ENCODE peak calls at places on chromosome 19, in seven cellular contexts. One of them, this sample, is unnamed.

GRCh38 chr19:10769533-10770491 is 51.9 kb downstream of the DNM2 start:
- DNase-seq in mucosa of descending colon: no peak
- DNase-seq in nephron progenitor cell: peak; percentile 20
- DNase-seq in cardiac muscle cell: peak; percentile 91
- DNase-seq in NB4: peak; percentile 37
- DNase-seq in IMR-90: peak; percentile 26
- DNase-seq in lower leg skin: no peak
- DNase-seq in this sample: no peak

GRCh38 chr19:37172368-37173366 is at the start of gene ZNF585A:
- DNase-seq in mucosa of descending colon: peak; percentile 93
- DNase-seq in nephron progenitor cell: peak; percentile 78
- DNase-seq in cardiac muscle cell: peak; percentile 96
- DNase-seq in NB4: peak; percentile 93
- DNase-seq in IMR-90: peak; percentile 97
- DNase-seq in lower leg skin: peak; percentile 97
- DNase-seq in this sample: peak; percentile 86

GRCh38 chr19:7272856-7273578 is 21.2 kb downstream of the INSR start:
- DNase-seq in mucosa of descending colon: no peak
- DNase-seq in nephron progenitor cell: no peak
- DNase-seq in cardiac muscle cell: no peak
- DNase-seq in NB4: peak; percentile 95
- DNase-seq in IMR-90: no peak
- DNase-seq in lower leg skin: no peak
- DNase-seq in this sample: no peak

GRCh38 chr19:6060600-6061391 is 49.5 kb downstream of the RFX2 start:
- DNase-seq in mucosa of descending colon: no peak
- DNase-seq in nephron progenitor cell: no peak
- DNase-seq in cardiac muscle cell: no peak
- DNase-seq in NB4: peak; percentile 75
- DNase-seq in IMR-90: peak; percentile 16
- DNase-seq in lower leg skin: peak; percentile 91
- DNase-seq in this sample: peak; percentile 14

GRCh38 chr19:46515290-46515609 is 19.6 kb upstream of the PNMA8B start:
- DNase-seq in mucosa of descending colon: no peak
- DNase-seq in nephron progenitor cell: no peak
- DNase-seq in cardiac muscle cell: no peak
- DNase-seq in NB4: peak; percentile 22
- DNase-seq in IMR-90: no peak
- DNase-seq in lower leg skin: no peak
- DNase-seq in this sample: no peak

GRCh38 chr19:11555246-11555645 is 3.8 kb downstream of the ELOF1 start:
- DNase-seq in mucosa of descending colon: no peak
- DNase-seq in nephron progenitor cell: no peak
- DNase-seq in cardiac muscle cell: no peak
- DNase-seq in NB4: no peak
- DNase-seq in IMR-90: no peak
- DNase-seq in lower leg skin: no peak
- DNase-seq in this sample: no peak

GRCh38 chr19:42271861-42272534 is 2.9 kb downstream of the CIC start:
- DNase-seq in mucosa of descending colon: no peak
- DNase-seq in nephron progenitor cell: no peak
- DNase-seq in cardiac muscle cell: no peak
- DNase-seq in NB4: no peak
- DNase-seq in IMR-90: no peak
- DNase-seq in lower leg skin: no peak
- DNase-seq in this sample: peak; percentile 15

GRCh38 chr19:8158411-8159074 is 9.2 kb upstream of the FBN3 start:
- DNase-seq in mucosa of descending colon: no peak
- DNase-seq in nephron progenitor cell: peak; percentile 46
- DNase-seq in cardiac muscle cell: peak; percentile 89
- DNase-seq in NB4: peak; percentile 97
- DNase-seq in IMR-90: peak; percentile 79
- DNase-seq in lower leg skin: no peak
- DNase-seq in this sample: peak; percentile 25

GRCh38 chr19:31675187-31675913 is 326.1 kb upstream of the TSHZ3 start:
- DNase-seq in mucosa of descending colon: no peak
- DNase-seq in nephron progenitor cell: no peak
- DNase-seq in cardiac muscle cell: no peak
- DNase-seq in NB4: no peak
- DNase-seq in IMR-90: peak; percentile 59
- DNase-seq in lower leg skin: no peak
- DNase-seq in this sample: no peak

GRCh38 chr19:47280183-47280797 is 5.6 kb downstream of the INAFM1 start:
- DNase-seq in mucosa of descending colon: no peak
- DNase-seq in nephron progenitor cell: peak; percentile 46
- DNase-seq in cardiac muscle cell: no peak
- DNase-seq in NB4: peak; percentile 82
- DNase-seq in IMR-90: no peak
- DNase-seq in lower leg skin: no peak
- DNase-seq in this sample: peak; percentile 38

GRCh38 chr19:2170219-2170618 is 6.5 kb downstream of the DOT1L start:
- DNase-seq in mucosa of descending colon: no peak
- DNase-seq in nephron progenitor cell: peak; percentile 60
- DNase-seq in cardiac muscle cell: no peak
- DNase-seq in NB4: no peak
- DNase-seq in IMR-90: no peak
- DNase-seq in lower leg skin: no peak
- DNase-seq in this sample: no peak

GRCh38 chr19:2170987-2171348 is 7.2 kb downstream of the DOT1L start:
- DNase-seq in mucosa of descending colon: no peak
- DNase-seq in nephron progenitor cell: no peak
- DNase-seq in cardiac muscle cell: no peak
- DNase-seq in NB4: no peak
- DNase-seq in IMR-90: no peak
- DNase-seq in lower leg skin: no peak
- DNase-seq in this sample: no peak

GRCh38 chr19:2173388-2173787 is 9.7 kb downstream of the DOT1L start:
- DNase-seq in mucosa of descending colon: no peak
- DNase-seq in nephron progenitor cell: no peak
- DNase-seq in cardiac muscle cell: no peak
- DNase-seq in NB4: no peak
- DNase-seq in IMR-90: no peak
- DNase-seq in lower leg skin: no peak
- DNase-seq in this sample: no peak

GRCh38 chr19:2173841-2174577 is 10.3 kb downstream of the DOT1L start:
- DNase-seq in mucosa of descending colon: no peak
- DNase-seq in nephron progenitor cell: no peak
- DNase-seq in cardiac muscle cell: no peak
- DNase-seq in NB4: no peak
- DNase-seq in IMR-90: no peak
- DNase-seq in lower leg skin: no peak
- DNase-seq in this sample: no peak

DNA sequence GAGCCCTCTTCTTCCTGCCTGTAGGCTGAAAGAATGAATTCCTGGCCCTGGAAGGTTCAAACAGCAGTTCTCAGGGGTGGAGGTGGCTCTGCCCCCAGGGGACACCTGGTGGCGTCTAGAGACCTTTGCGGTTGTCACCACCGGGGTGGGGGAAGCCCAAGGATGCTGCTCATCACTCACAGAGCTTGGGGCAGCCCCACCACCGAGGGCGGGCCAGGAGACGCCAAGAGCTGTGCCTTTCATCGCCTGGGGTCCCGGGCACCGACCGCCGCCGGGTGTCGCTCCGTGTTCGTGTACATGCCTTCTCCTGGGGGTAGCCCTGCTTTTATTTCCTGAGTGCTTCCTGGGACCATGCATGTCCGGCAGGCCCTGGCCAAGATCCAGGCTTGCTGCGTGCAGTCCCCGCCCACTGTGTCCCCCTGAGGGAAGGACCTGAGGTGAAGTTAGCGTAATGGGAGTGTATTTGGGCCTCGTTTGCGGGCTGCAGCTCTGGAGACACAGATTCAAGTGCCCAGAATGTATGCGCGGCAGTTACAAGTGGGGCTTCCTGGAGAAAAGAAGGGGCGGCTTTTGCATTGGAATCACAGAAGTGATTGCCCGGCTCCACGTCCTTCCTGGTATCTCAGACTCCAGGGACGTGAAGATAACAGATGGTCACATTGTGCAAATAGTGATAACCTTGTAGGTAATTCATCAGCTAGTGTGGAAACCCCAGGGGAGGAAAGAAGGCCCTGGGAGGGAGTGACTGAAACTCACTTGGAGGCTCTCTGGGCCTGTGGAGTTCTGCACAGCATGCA is 7.8 kb downstream of the DOT1L start:
- DNase-seq in mucosa of descending colon: peak; percentile 80
- DNase-seq in nephron progenitor cell: no peak
- DNase-seq in cardiac muscle cell: peak; percentile 71
- DNase-seq in NB4: no peak
- DNase-seq in IMR-90: peak; percentile 36
- DNase-seq in lower leg skin: no peak
- DNase-seq in this sample: peak; percentile 49
- TF ChIP-seq CTCF in mucosa of descending colon: no peak
- TF ChIP-seq CTCF in nephron progenitor cell: no peak
- TF ChIP-seq CTCF in cardiac muscle cell: peak; percentile 19
- TF ChIP-seq CTCF in NB4: no peak
- TF ChIP-seq CTCF in IMR-90: peak; percentile 14
- TF ChIP-seq CTCF in lower leg skin: no peak
- TF ChIP-seq CTCF in this sample: no peak

GRCh38 chr19:12649941-12650340 is 16.6 kb downstream of the MAN2B1 start:
- DNase-seq in mucosa of descending colon: no peak
- DNase-seq in nephron progenitor cell: no peak
- DNase-seq in cardiac muscle cell: no peak
- DNase-seq in NB4: no peak
- DNase-seq in IMR-90: no peak
- DNase-seq in lower leg skin: no peak
- DNase-seq in this sample: no peak

GRCh38 chr19:12647490-12648071 is 19.0 kb downstream of the MAN2B1 start:
- DNase-seq in mucosa of descending colon: peak; percentile 83
- DNase-seq in nephron progenitor cell: peak; percentile 26
- DNase-seq in cardiac muscle cell: no peak
- DNase-seq in NB4: peak; percentile 23
- DNase-seq in IMR-90: no peak
- DNase-seq in lower leg skin: no peak
- DNase-seq in this sample: no peak

GRCh38 chr19:12646551-12646950 is 20.0 kb downstream of the MAN2B1 start:
- DNase-seq in mucosa of descending colon: no peak
- DNase-seq in nephron progenitor cell: no peak
- DNase-seq in cardiac muscle cell: no peak
- DNase-seq in NB4: peak; percentile 25
- DNase-seq in IMR-90: no peak
- DNase-seq in lower leg skin: no peak
- DNase-seq in this sample: no peak

GRCh38 chr19:12647047-12647446 is 19.5 kb downstream of the MAN2B1 start:
- DNase-seq in mucosa of descending colon: no peak
- DNase-seq in nephron progenitor cell: no peak
- DNase-seq in cardiac muscle cell: no peak
- DNase-seq in NB4: no peak
- DNase-seq in IMR-90: no peak
- DNase-seq in lower leg skin: no peak
- DNase-seq in this sample: no peak

GRCh38 chr19:12648088-12648487 is 18.5 kb downstream of the MAN2B1 start:
- DNase-seq in mucosa of descending colon: no peak
- DNase-seq in nephron progenitor cell: no peak
- DNase-seq in cardiac muscle cell: no peak
- DNase-seq in NB4: no peak
- DNase-seq in IMR-90: no peak
- DNase-seq in lower leg skin: no peak
- DNase-seq in this sample: no peak
- TF ChIP-seq CTCF in mucosa of descending colon: no peak
- TF ChIP-seq CTCF in nephron progenitor cell: no peak
- TF ChIP-seq CTCF in cardiac muscle cell: peak; percentile 44
- TF ChIP-seq CTCF in NB4: no peak
- TF ChIP-seq CTCF in IMR-90: no peak
- TF ChIP-seq CTCF in lower leg skin: no peak
- TF ChIP-seq CTCF in this sample: no peak

GRCh38 chr19:1467228-1467511 is 11.8 kb downstream of the C19orf25 start:
- DNase-seq in mucosa of descending colon: no peak
- DNase-seq in nephron progenitor cell: no peak
- DNase-seq in cardiac muscle cell: no peak
- DNase-seq in NB4: no peak
- DNase-seq in IMR-90: no peak
- DNase-seq in lower leg skin: no peak
- DNase-seq in this sample: no peak

GRCh38 chr19:1469200-1469935 is 9.6 kb downstream of the C19orf25 start:
- DNase-seq in mucosa of descending colon: peak; percentile 41
- DNase-seq in nephron progenitor cell: peak; percentile 58
- DNase-seq in cardiac muscle cell: peak; percentile 30
- DNase-seq in NB4: no peak
- DNase-seq in IMR-90: no peak
- DNase-seq in lower leg skin: no peak
- DNase-seq in this sample: no peak

GRCh38 chr19:1467512-1468273 is 11.3 kb downstream of the C19orf25 start:
- DNase-seq in mucosa of descending colon: peak; percentile 47
- DNase-seq in nephron progenitor cell: peak; percentile 43
- DNase-seq in cardiac muscle cell: no peak
- DNase-seq in NB4: no peak
- DNase-seq in IMR-90: no peak
- DNase-seq in lower leg skin: no peak
- DNase-seq in this sample: no peak

GRCh38 chr19:1469936-1470863 is 8.8 kb downstream of the C19orf25 start:
- DNase-seq in mucosa of descending colon: peak; percentile 76
- DNase-seq in nephron progenitor cell: peak; percentile 76
- DNase-seq in cardiac muscle cell: peak; percentile 48
- DNase-seq in NB4: no peak
- DNase-seq in IMR-90: no peak
- DNase-seq in lower leg skin: no peak
- DNase-seq in this sample: no peak

DNA sequence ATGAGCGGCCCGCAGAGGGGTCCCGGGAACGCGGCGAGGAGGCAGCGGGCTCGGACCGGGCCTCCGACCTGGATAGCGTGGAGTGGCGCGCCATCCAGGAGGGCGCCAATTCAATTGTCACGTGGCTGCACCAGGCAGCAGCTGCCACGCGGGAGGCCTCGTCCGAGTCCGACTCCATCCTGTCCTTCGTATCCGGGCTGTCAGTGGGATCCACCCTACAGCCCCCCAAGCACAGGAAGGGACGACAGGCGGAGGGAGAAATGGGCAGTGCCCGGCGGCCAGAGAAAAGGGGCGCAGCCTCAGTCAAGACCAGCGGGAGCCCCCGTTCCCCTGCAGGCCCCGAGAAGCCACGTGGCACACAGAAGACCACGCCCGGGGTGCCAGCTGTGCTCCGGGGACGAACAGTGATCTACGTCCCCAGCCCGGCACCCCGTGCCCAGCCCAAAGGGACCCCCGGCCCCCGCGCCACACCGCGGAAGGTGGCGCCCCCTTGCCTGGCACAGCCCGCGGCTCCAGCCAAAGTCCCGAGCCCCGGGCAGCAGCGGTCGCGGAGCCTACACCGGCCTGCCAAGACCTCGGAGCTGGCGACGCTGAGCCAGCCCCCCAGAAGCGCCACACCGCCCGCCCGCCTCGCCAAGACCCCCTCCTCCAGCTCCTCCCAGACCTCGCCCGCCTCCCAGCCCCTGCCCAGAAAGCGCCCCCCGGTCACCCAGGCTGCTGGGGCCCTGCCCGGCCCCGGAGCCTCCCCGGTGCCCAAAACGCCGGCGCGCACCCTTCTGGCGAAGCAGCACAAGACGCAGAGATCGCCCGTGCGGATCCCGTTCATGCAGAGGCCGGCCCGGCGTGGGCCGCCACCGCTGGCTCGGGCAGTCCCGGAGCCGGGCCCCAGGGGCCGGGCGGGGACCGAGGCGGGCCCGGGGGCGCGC is 10.5 kb downstream of the C19orf25 start:
- DNase-seq in mucosa of descending colon: no peak
- DNase-seq in nephron progenitor cell: peak; percentile 53
- DNase-seq in cardiac muscle cell: peak; percentile 56
- DNase-seq in NB4: no peak
- DNase-seq in IMR-90: peak; percentile 37
- DNase-seq in lower leg skin: no peak
- DNase-seq in this sample: no peak
- TF ChIP-seq CTCF in mucosa of descending colon: no peak
- TF ChIP-seq CTCF in nephron progenitor cell: no peak
- TF ChIP-seq CTCF in cardiac muscle cell: no peak
- TF ChIP-seq CTCF in NB4: no peak
- TF ChIP-seq CTCF in IMR-90: peak; percentile 6
- TF ChIP-seq CTCF in lower leg skin: no peak
- TF ChIP-seq CTCF in this sample: no peak

GRCh38 chr19:28575816-28576215 is 637.1 kb downstream of the UQCRFS1 start:
- DNase-seq in mucosa of descending colon: no peak
- DNase-seq in nephron progenitor cell: no peak
- DNase-seq in cardiac muscle cell: no peak
- DNase-seq in NB4: no peak
- DNase-seq in IMR-90: no peak
- DNase-seq in lower leg skin: no peak
- DNase-seq in this sample: no peak
- TF ChIP-seq CTCF in mucosa of descending colon: no peak
- TF ChIP-seq CTCF in nephron progenitor cell: no peak
- TF ChIP-seq CTCF in cardiac muscle cell: no peak
- TF ChIP-seq CTCF in NB4: no peak
- TF ChIP-seq CTCF in IMR-90: no peak
- TF ChIP-seq CTCF in lower leg skin: no peak
- TF ChIP-seq CTCF in this sample: no peak

This sample was measured in natural killer cell.